ENCODE peak calls at places on chromosomes 2 and 18, in seven cellular contexts. X, R, Q, D, Y, F and A are unnamed samples.

GRCh38 chr2:241794250-241794823 is 14.7 kb upstream of the NEU4 start:
- DNase-seq in X (no peak), R (no peak), Q (no peak), D (no peak), Y (no peak), F (no peak), A (no peak)

GRCh38 chr18:49725809-49726514 is 87.4 kb downstream of the ACAA2 start:
- DNase-seq in X (peak; percentile 98), R (peak; percentile 61), Q (peak; percentile 45), D (peak; percentile 91), Y (peak; percentile 9), F (peak; percentile 60), A (peak; percentile 40)

GRCh38 chr2:223054193-223054781 is 2.3 kb downstream of the KCNE4 start:
- DNase-seq in X (peak; percentile 76), R (peak; percentile 84), Q (peak; percentile 49), D (no peak), Y (no peak), F (peak; percentile 67), A (no peak)

GRCh38 chr2:41719756-41720155 is 328.1 kb upstream of the PKDCC start:
- DNase-seq in X (no peak), R (no peak), Q (no peak), D (no peak), Y (no peak), F (no peak), A (no peak)

GRCh38 chr2:180907731-180908130 is 72.7 kb upstream of the UBE2E3 start:
- DNase-seq in X (peak; percentile 84), R (no peak), Q (no peak), D (no peak), Y (no peak), F (no peak), A (no peak)

GRCh38 chr18:63178526-63178880 is 141.1 kb downstream of the BCL2 start:
- DNase-seq in X (no peak), R (peak; percentile 84), Q (no peak), D (no peak), Y (peak; percentile 98), F (peak; percentile 74), A (no peak)

GRCh38 chr18:7196421-7196820 is 34.5 kb upstream of the LRRC30 start:
- DNase-seq in X (no peak), R (no peak), Q (no peak), D (no peak), Y (no peak), F (no peak), A (no peak)

GRCh38 chr2:63051795-63052333 is 1.2 kb downstream of the OTX1 start:
- DNase-seq in X (no peak), R (no peak), Q (no peak), D (no peak), Y (no peak), F (no peak), A (no peak)

GRCh38 chr2:210459925-210460862 is 16.4 kb downstream of the LANCL1 start:
- DNase-seq in X (no peak), R (no peak), Q (no peak), D (no peak), Y (no peak), F (no peak), A (no peak)

GRCh38 chr2:180656455-180656847 is 324.0 kb upstream of the UBE2E3 start:
- DNase-seq in X (peak; percentile 86), R (no peak), Q (no peak), D (peak; percentile 80), Y (no peak), F (no peak), A (no peak)

GRCh38 chr2:154537845-154538244 is 160.7 kb upstream of the KCNJ3 start:
- DNase-seq in X (no peak), R (no peak), Q (no peak), D (no peak), Y (no peak), F (no peak), A (no peak)

GRCh38 chr2:54556659-54557121 is 100.6 kb downstream of the SPTBN1 start:
- DNase-seq in X (peak; percentile 83), R (no peak), Q (peak; percentile 39), D (no peak), Y (no peak), F (no peak), A (peak; percentile 51)

GRCh38 chr2:232886632-232887031 is 16.6 kb downstream of the SNORC start:
- DNase-seq in X (no peak), R (no peak), Q (no peak), D (no peak), Y (no peak), F (no peak), A (no peak)

GRCh38 chr2:65746919-65747678 is 314.7 kb upstream of the SPRED2 start:
- DNase-seq in X (no peak), R (peak; percentile 45), Q (peak; percentile 15), D (no peak), Y (no peak), F (peak; percentile 58), A (no peak)

GRCh38 chr2:240160291-240161086 is 20.0 kb upstream of the OTOS start:
- DNase-seq in X (no peak), R (no peak), Q (no peak), D (no peak), Y (no peak), F (no peak), A (no peak)

GRCh38 chr18:52334896-52335295 is 5.1 kb upstream of the DCC start:
- DNase-seq in X (peak; percentile 66), R (no peak), Q (no peak), D (no peak), Y (no peak), F (no peak), A (no peak)

GRCh38 chr2:233815861-233816260 is 37.7 kb downstream of the MROH2A start:
- DNase-seq in X (no peak), R (no peak), Q (no peak), D (no peak), Y (no peak), F (no peak), A (no peak)

GRCh38 chr2:141806090-141806489 is 324.7 kb downstream of the LRP1B start:
- DNase-seq in X (no peak), R (no peak), Q (no peak), D (no peak), Y (no peak), F (no peak), A (no peak)

GRCh38 chr2:180291552-180292421 is 284.7 kb upstream of the CWC22 start:
- DNase-seq in X (peak; percentile 77), R (no peak), Q (no peak), D (peak; percentile 56), Y (no peak), F (peak; percentile 19), A (peak; percentile 4)

GRCh38 chr2:178910005-178910404 is 102.8 kb upstream of the TTN start:
- DNase-seq in X (no peak), R (no peak), Q (no peak), D (no peak), Y (no peak), F (no peak), A (no peak)

DNA sequence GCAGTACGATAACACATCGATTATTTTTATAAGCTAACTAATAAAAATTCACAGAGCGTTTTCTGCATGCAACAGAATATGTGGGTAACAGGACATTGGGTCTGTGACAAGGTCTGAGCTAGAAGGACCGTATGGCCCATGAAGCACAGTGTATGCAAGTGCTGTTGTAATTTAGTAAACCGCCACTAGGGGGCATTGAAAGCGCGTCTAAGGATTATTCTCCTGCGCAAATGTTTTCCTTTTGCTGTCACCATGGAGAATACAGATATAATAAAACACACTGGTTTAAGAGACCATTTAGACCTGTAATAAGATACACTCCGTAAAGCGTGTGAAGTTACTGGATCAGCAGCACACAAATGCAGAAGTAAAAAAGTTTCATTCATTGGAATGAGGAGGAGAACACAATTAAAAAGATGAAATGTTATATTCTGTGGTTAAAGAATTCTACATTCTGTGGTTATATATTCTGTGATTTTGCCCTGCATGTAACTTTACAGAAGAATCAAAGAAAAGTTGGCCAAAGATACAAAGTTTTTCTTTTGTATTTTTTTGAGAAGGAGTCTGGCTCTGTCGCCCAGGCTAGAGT is 272.5 kb downstream of the AGAP1 start:
- DNase-seq in X (peak; percentile 74), R (peak; percentile 59), Q (peak; percentile 45), D (peak; percentile 62), Y (peak; percentile 77), F (peak; percentile 86), A (peak; percentile 56)
- TF ChIP-seq POLR2A in X (no peak), R (no peak), Q (no peak), D (no peak), Y (no peak), F (no peak), A (no peak)

GRCh38 chr18:79068946-79069791 is at the start of gene ATP9B:
- DNase-seq in X (peak; percentile 97), R (peak; percentile 97), Q (peak; percentile 97), D (peak; percentile 87), Y (peak; percentile 96), F (peak; percentile 99), A (peak; percentile 60)
- TF ChIP-seq POLR2A in X (peak; percentile 82), R (no peak), Q (peak; percentile 62), D (no peak), Y (peak; percentile 26), F (peak; percentile 64), A (peak; percentile 60)

GRCh38 chr2:199929257-199929656 is 18.2 kb downstream of the C2orf69 start:
- DNase-seq in X (no peak), R (no peak), Q (no peak), D (no peak), Y (no peak), F (no peak), A (no peak)
- TF ChIP-seq POLR2A in X (no peak), R (no peak), Q (no peak), D (no peak), Y (no peak), F (no peak), A (no peak)

DNA sequence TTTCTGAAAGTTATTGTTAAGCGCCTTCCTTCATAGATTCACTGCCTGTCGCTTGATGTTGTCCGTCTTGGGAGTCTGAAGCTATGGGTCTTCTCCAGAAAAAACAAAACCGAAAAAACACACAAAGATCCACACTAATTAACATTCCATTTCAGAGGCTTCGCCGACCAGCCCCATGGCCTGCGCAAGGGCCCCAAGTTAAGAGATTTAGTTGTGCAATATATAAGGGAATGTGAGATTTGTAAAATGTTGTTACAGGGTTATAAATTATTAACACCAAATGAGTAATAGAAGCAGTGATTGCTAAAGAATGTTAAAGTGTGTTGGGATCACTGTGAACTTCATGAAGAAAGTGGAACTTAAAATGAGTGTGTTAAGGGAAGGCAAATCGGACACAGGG is 827 bp downstream of the CFAP221 start:
- DNase-seq in X (no peak), R (no peak), Q (no peak), D (no peak), Y (no peak), F (no peak), A (no peak)
- TF ChIP-seq POLR2A in X (no peak), R (no peak), Q (no peak), D (no peak), Y (no peak), F (no peak), A (no peak)

DNA sequence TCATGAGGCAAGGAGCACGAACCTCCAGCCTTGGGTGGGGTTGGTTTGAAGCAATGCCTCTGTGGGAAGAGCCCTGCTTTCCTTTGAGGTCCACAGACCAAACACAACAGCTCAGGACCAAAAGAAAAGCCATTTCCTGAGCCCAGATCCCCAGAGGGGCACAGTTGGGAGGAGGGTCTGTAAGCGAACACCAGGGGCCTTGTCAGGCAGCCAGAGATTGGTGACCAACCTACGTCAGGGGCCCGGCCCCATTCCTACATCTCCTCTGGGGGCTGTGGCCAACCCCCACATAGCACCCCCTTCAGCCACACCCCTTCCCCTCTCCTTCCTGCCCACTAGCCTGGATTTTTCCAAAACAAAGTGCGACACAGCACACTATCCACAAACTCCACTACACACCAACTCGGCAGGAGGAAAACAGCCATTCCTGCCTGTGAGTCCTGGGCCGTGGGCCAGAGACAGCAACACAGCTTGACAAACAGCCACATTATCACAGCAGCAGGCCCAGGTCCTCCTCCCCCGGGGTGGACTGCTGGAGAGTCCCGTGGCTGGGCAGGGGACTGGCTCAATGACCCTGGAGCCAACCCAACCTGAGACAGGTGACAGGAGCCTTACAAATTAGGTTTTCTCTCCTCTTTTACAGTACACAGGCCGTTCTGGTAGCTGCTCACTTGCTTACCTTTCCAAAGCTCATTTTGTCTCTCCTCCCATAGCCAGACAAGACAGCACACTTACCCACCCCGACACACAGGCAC is 98.8 kb downstream of the TNS1 start:
- DNase-seq in X (peak; percentile 72), R (peak; percentile 94), Q (peak; percentile 91), D (no peak), Y (no peak), F (peak; percentile 83), A (no peak)
- TF ChIP-seq POLR2A in X (no peak), R (no peak), Q (no peak), D (no peak), Y (no peak), F (no peak), A (no peak)